ENCODE peak calls at places on chromosomes 5 and 9, in ten cellular contexts. One of them, this sample, is unnamed.

GRCh38 chr9:127568618-127568970 is 43.5 kb upstream of the STXBP1 start:
- ATAC-seq in T-helper 17 cell: peak
- ATAC-seq in T-cell: peak
- ATAC-seq in activated naive CD8-positive, alpha-beta T cell treated with anti-CD3 and anti-CD28 coated beads, Interleukin-2, amount 10 ng/mL, durations not matched to agents 7 days and 5 days: peak
- ATAC-seq in right cardiac atrium: no peak
- ATAC-seq in stimulated activated effector memory CD8-positive, alpha-beta T cell treated with anti-CD3 and anti-CD28 coated beads, Interleukin-12 subunit alpha, Interleukin-12 subunit beta, amount 100 ng/mL, for 72 hours: peak
- ATAC-seq in CD4-positive, alpha-beta T cell: no peak
- ATAC-seq in left lobe of liver: no peak
- ATAC-seq in activated T-helper 17 cell treated with anti-CD3 and anti-CD28 coated beads, Interleukin-2, amount 50 U/mL, for 72 hours: peak
- ATAC-seq in left cardiac atrium: peak
- ATAC-seq in this sample: peak

GRCh38 chr5:111675540-111675939 is 81.5 kb downstream of the NREP start:
- ATAC-seq in stimulated activated effector memory CD8-positive, alpha-beta T cell treated with anti-CD3 and anti-CD28 coated beads, Interleukin-12 subunit alpha, Interleukin-12 subunit beta, amount 100 ng/mL, for 72 hours: no peak
- ATAC-seq in right cardiac atrium: no peak
- ATAC-seq in T-cell: no peak
- ATAC-seq in left cardiac atrium: no peak
- ATAC-seq in left lobe of liver: no peak
- ATAC-seq in T-helper 17 cell: no peak
- ATAC-seq in activated T-helper 17 cell treated with anti-CD3 and anti-CD28 coated beads, Interleukin-2, amount 50 U/mL, for 72 hours: no peak
- ATAC-seq in activated naive CD8-positive, alpha-beta T cell treated with anti-CD3 and anti-CD28 coated beads, Interleukin-2, amount 10 ng/mL, durations not matched to agents 7 days and 5 days: no peak
- ATAC-seq in CD4-positive, alpha-beta T cell: no peak
- ATAC-seq in this sample: no peak

GRCh38 chr9:87390361-87390760 is 107.3 kb upstream of the DAPK1 start:
- ATAC-seq in right cardiac atrium: no peak
- ATAC-seq in left cardiac atrium: no peak
- ATAC-seq in stimulated activated effector memory CD8-positive, alpha-beta T cell treated with anti-CD3 and anti-CD28 coated beads, Interleukin-12 subunit alpha, Interleukin-12 subunit beta, amount 100 ng/mL, for 72 hours: no peak
- ATAC-seq in activated T-helper 17 cell treated with anti-CD3 and anti-CD28 coated beads, Interleukin-2, amount 50 U/mL, for 72 hours: no peak
- ATAC-seq in activated naive CD8-positive, alpha-beta T cell treated with anti-CD3 and anti-CD28 coated beads, Interleukin-2, amount 10 ng/mL, durations not matched to agents 7 days and 5 days: no peak
- ATAC-seq in left lobe of liver: no peak
- ATAC-seq in CD4-positive, alpha-beta T cell: no peak
- ATAC-seq in T-cell: no peak
- ATAC-seq in T-helper 17 cell: no peak
- ATAC-seq in this sample: no peak

GRCh38 chr5:84393969-84394368 is 9.3 kb upstream of the EDIL3 start:
- ATAC-seq in CD4-positive, alpha-beta T cell: no peak
- ATAC-seq in T-helper 17 cell: no peak
- ATAC-seq in left lobe of liver: no peak
- ATAC-seq in T-cell: no peak
- ATAC-seq in stimulated activated effector memory CD8-positive, alpha-beta T cell treated with anti-CD3 and anti-CD28 coated beads, Interleukin-12 subunit alpha, Interleukin-12 subunit beta, amount 100 ng/mL, for 72 hours: no peak
- ATAC-seq in activated T-helper 17 cell treated with anti-CD3 and anti-CD28 coated beads, Interleukin-2, amount 50 U/mL, for 72 hours: no peak
- ATAC-seq in right cardiac atrium: peak
- ATAC-seq in left cardiac atrium: no peak
- ATAC-seq in activated naive CD8-positive, alpha-beta T cell treated with anti-CD3 and anti-CD28 coated beads, Interleukin-2, amount 10 ng/mL, durations not matched to agents 7 days and 5 days: no peak
- ATAC-seq in this sample: no peak

GRCh38 chr5:159133041-159133741 is 33.5 kb upstream of the EBF1 start:
- ATAC-seq in stimulated activated effector memory CD8-positive, alpha-beta T cell treated with anti-CD3 and anti-CD28 coated beads, Interleukin-12 subunit alpha, Interleukin-12 subunit beta, amount 100 ng/mL, for 72 hours: peak
- ATAC-seq in T-cell: peak
- ATAC-seq in left cardiac atrium: peak
- ATAC-seq in activated T-helper 17 cell treated with anti-CD3 and anti-CD28 coated beads, Interleukin-2, amount 50 U/mL, for 72 hours: no peak
- ATAC-seq in left lobe of liver: peak
- ATAC-seq in right cardiac atrium: peak
- ATAC-seq in T-helper 17 cell: peak
- ATAC-seq in activated naive CD8-positive, alpha-beta T cell treated with anti-CD3 and anti-CD28 coated beads, Interleukin-2, amount 10 ng/mL, durations not matched to agents 7 days and 5 days: peak
- ATAC-seq in CD4-positive, alpha-beta T cell: peak
- ATAC-seq in this sample: no peak

GRCh38 chr9:2013688-2014087 is 1.5 kb upstream of the SMARCA2 start:
- ATAC-seq in T-helper 17 cell: no peak
- ATAC-seq in right cardiac atrium: no peak
- ATAC-seq in CD4-positive, alpha-beta T cell: no peak
- ATAC-seq in left lobe of liver: no peak
- ATAC-seq in stimulated activated effector memory CD8-positive, alpha-beta T cell treated with anti-CD3 and anti-CD28 coated beads, Interleukin-12 subunit alpha, Interleukin-12 subunit beta, amount 100 ng/mL, for 72 hours: no peak
- ATAC-seq in activated T-helper 17 cell treated with anti-CD3 and anti-CD28 coated beads, Interleukin-2, amount 50 U/mL, for 72 hours: no peak
- ATAC-seq in T-cell: no peak
- ATAC-seq in activated naive CD8-positive, alpha-beta T cell treated with anti-CD3 and anti-CD28 coated beads, Interleukin-2, amount 10 ng/mL, durations not matched to agents 7 days and 5 days: no peak
- ATAC-seq in left cardiac atrium: no peak
- ATAC-seq in this sample: no peak

GRCh38 chr9:133048595-133048994 is 13.2 kb upstream of the CEL start:
- ATAC-seq in activated naive CD8-positive, alpha-beta T cell treated with anti-CD3 and anti-CD28 coated beads, Interleukin-2, amount 10 ng/mL, durations not matched to agents 7 days and 5 days: peak
- ATAC-seq in T-cell: peak
- ATAC-seq in right cardiac atrium: peak
- ATAC-seq in left cardiac atrium: no peak
- ATAC-seq in T-helper 17 cell: peak
- ATAC-seq in stimulated activated effector memory CD8-positive, alpha-beta T cell treated with anti-CD3 and anti-CD28 coated beads, Interleukin-12 subunit alpha, Interleukin-12 subunit beta, amount 100 ng/mL, for 72 hours: peak
- ATAC-seq in activated T-helper 17 cell treated with anti-CD3 and anti-CD28 coated beads, Interleukin-2, amount 50 U/mL, for 72 hours: peak
- ATAC-seq in CD4-positive, alpha-beta T cell: peak
- ATAC-seq in left lobe of liver: peak
- ATAC-seq in this sample: no peak

GRCh38 chr5:173396311-173396993 is 68.2 kb upstream of the STC2 start:
- ATAC-seq in T-cell: no peak
- ATAC-seq in stimulated activated effector memory CD8-positive, alpha-beta T cell treated with anti-CD3 and anti-CD28 coated beads, Interleukin-12 subunit alpha, Interleukin-12 subunit beta, amount 100 ng/mL, for 72 hours: peak
- ATAC-seq in right cardiac atrium: peak
- ATAC-seq in CD4-positive, alpha-beta T cell: no peak
- ATAC-seq in T-helper 17 cell: no peak
- ATAC-seq in activated naive CD8-positive, alpha-beta T cell treated with anti-CD3 and anti-CD28 coated beads, Interleukin-2, amount 10 ng/mL, durations not matched to agents 7 days and 5 days: no peak
- ATAC-seq in left lobe of liver: no peak
- ATAC-seq in activated T-helper 17 cell treated with anti-CD3 and anti-CD28 coated beads, Interleukin-2, amount 50 U/mL, for 72 hours: no peak
- ATAC-seq in left cardiac atrium: peak
- ATAC-seq in this sample: no peak

GRCh38 chr5:153573326-153574033 is 83.0 kb downstream of the GRIA1 start:
- ATAC-seq in activated naive CD8-positive, alpha-beta T cell treated with anti-CD3 and anti-CD28 coated beads, Interleukin-2, amount 10 ng/mL, durations not matched to agents 7 days and 5 days: no peak
- ATAC-seq in CD4-positive, alpha-beta T cell: no peak
- ATAC-seq in left lobe of liver: no peak
- ATAC-seq in T-cell: no peak
- ATAC-seq in right cardiac atrium: no peak
- ATAC-seq in T-helper 17 cell: no peak
- ATAC-seq in left cardiac atrium: no peak
- ATAC-seq in activated T-helper 17 cell treated with anti-CD3 and anti-CD28 coated beads, Interleukin-2, amount 50 U/mL, for 72 hours: no peak
- ATAC-seq in stimulated activated effector memory CD8-positive, alpha-beta T cell treated with anti-CD3 and anti-CD28 coated beads, Interleukin-12 subunit alpha, Interleukin-12 subunit beta, amount 100 ng/mL, for 72 hours: no peak
- ATAC-seq in this sample: no peak

GRCh38 chr9:4933177-4933576 is 51.9 kb upstream of the JAK2 start:
- ATAC-seq in activated naive CD8-positive, alpha-beta T cell treated with anti-CD3 and anti-CD28 coated beads, Interleukin-2, amount 10 ng/mL, durations not matched to agents 7 days and 5 days: no peak
- ATAC-seq in T-cell: no peak
- ATAC-seq in activated T-helper 17 cell treated with anti-CD3 and anti-CD28 coated beads, Interleukin-2, amount 50 U/mL, for 72 hours: no peak
- ATAC-seq in left lobe of liver: no peak
- ATAC-seq in left cardiac atrium: peak
- ATAC-seq in CD4-positive, alpha-beta T cell: no peak
- ATAC-seq in stimulated activated effector memory CD8-positive, alpha-beta T cell treated with anti-CD3 and anti-CD28 coated beads, Interleukin-12 subunit alpha, Interleukin-12 subunit beta, amount 100 ng/mL, for 72 hours: no peak
- ATAC-seq in T-helper 17 cell: no peak
- ATAC-seq in right cardiac atrium: peak
- ATAC-seq in this sample: no peak

GRCh38 chr5:135890296-135890695 is 5.3 kb downstream of the IL9 start:
- ATAC-seq in T-helper 17 cell: no peak
- ATAC-seq in activated T-helper 17 cell treated with anti-CD3 and anti-CD28 coated beads, Interleukin-2, amount 50 U/mL, for 72 hours: no peak
- ATAC-seq in stimulated activated effector memory CD8-positive, alpha-beta T cell treated with anti-CD3 and anti-CD28 coated beads, Interleukin-12 subunit alpha, Interleukin-12 subunit beta, amount 100 ng/mL, for 72 hours: no peak
- ATAC-seq in T-cell: no peak
- ATAC-seq in left cardiac atrium: no peak
- ATAC-seq in activated naive CD8-positive, alpha-beta T cell treated with anti-CD3 and anti-CD28 coated beads, Interleukin-2, amount 10 ng/mL, durations not matched to agents 7 days and 5 days: no peak
- ATAC-seq in CD4-positive, alpha-beta T cell: no peak
- ATAC-seq in left lobe of liver: no peak
- ATAC-seq in right cardiac atrium: peak
- ATAC-seq in this sample: no peak

GRCh38 chr9:94568972-94569712 is 14.3 kb downstream of the PCAT7 start:
- ATAC-seq in CD4-positive, alpha-beta T cell: no peak
- ATAC-seq in T-helper 17 cell: no peak
- ATAC-seq in right cardiac atrium: peak
- ATAC-seq in left lobe of liver: no peak
- ATAC-seq in activated T-helper 17 cell treated with anti-CD3 and anti-CD28 coated beads, Interleukin-2, amount 50 U/mL, for 72 hours: no peak
- ATAC-seq in stimulated activated effector memory CD8-positive, alpha-beta T cell treated with anti-CD3 and anti-CD28 coated beads, Interleukin-12 subunit alpha, Interleukin-12 subunit beta, amount 100 ng/mL, for 72 hours: no peak
- ATAC-seq in left cardiac atrium: no peak
- ATAC-seq in T-cell: no peak
- ATAC-seq in activated naive CD8-positive, alpha-beta T cell treated with anti-CD3 and anti-CD28 coated beads, Interleukin-2, amount 10 ng/mL, durations not matched to agents 7 days and 5 days: no peak
- ATAC-seq in this sample: no peak

GRCh38 chr5:137567226-137567625 is 68.1 kb upstream of the SPOCK1 start:
- ATAC-seq in CD4-positive, alpha-beta T cell: no peak
- ATAC-seq in left cardiac atrium: no peak
- ATAC-seq in right cardiac atrium: no peak
- ATAC-seq in T-cell: no peak
- ATAC-seq in T-helper 17 cell: no peak
- ATAC-seq in activated naive CD8-positive, alpha-beta T cell treated with anti-CD3 and anti-CD28 coated beads, Interleukin-2, amount 10 ng/mL, durations not matched to agents 7 days and 5 days: no peak
- ATAC-seq in left lobe of liver: no peak
- ATAC-seq in stimulated activated effector memory CD8-positive, alpha-beta T cell treated with anti-CD3 and anti-CD28 coated beads, Interleukin-12 subunit alpha, Interleukin-12 subunit beta, amount 100 ng/mL, for 72 hours: no peak
- ATAC-seq in activated T-helper 17 cell treated with anti-CD3 and anti-CD28 coated beads, Interleukin-2, amount 50 U/mL, for 72 hours: no peak
- ATAC-seq in this sample: no peak

GRCh38 chr9:3058409-3058808 is 214.5 kb upstream of the PUM3 start:
- ATAC-seq in activated naive CD8-positive, alpha-beta T cell treated with anti-CD3 and anti-CD28 coated beads, Interleukin-2, amount 10 ng/mL, durations not matched to agents 7 days and 5 days: no peak
- ATAC-seq in T-cell: no peak
- ATAC-seq in CD4-positive, alpha-beta T cell: no peak
- ATAC-seq in T-helper 17 cell: no peak
- ATAC-seq in activated T-helper 17 cell treated with anti-CD3 and anti-CD28 coated beads, Interleukin-2, amount 50 U/mL, for 72 hours: no peak
- ATAC-seq in right cardiac atrium: no peak
- ATAC-seq in stimulated activated effector memory CD8-positive, alpha-beta T cell treated with anti-CD3 and anti-CD28 coated beads, Interleukin-12 subunit alpha, Interleukin-12 subunit beta, amount 100 ng/mL, for 72 hours: no peak
- ATAC-seq in left cardiac atrium: peak
- ATAC-seq in left lobe of liver: peak
- ATAC-seq in this sample: no peak

GRCh38 chr5:76942581-76942980 is 10.3 kb upstream of the CRHBP start:
- ATAC-seq in activated naive CD8-positive, alpha-beta T cell treated with anti-CD3 and anti-CD28 coated beads, Interleukin-2, amount 10 ng/mL, durations not matched to agents 7 days and 5 days: no peak
- ATAC-seq in stimulated activated effector memory CD8-positive, alpha-beta T cell treated with anti-CD3 and anti-CD28 coated beads, Interleukin-12 subunit alpha, Interleukin-12 subunit beta, amount 100 ng/mL, for 72 hours: peak
- ATAC-seq in T-cell: no peak
- ATAC-seq in T-helper 17 cell: no peak
- ATAC-seq in left cardiac atrium: no peak
- ATAC-seq in left lobe of liver: no peak
- ATAC-seq in right cardiac atrium: no peak
- ATAC-seq in activated T-helper 17 cell treated with anti-CD3 and anti-CD28 coated beads, Interleukin-2, amount 50 U/mL, for 72 hours: peak
- ATAC-seq in CD4-positive, alpha-beta T cell: no peak
- ATAC-seq in this sample: no peak

GRCh38 chr5:127612441-127613141 is 36.3 kb upstream of the CTXN3 start:
- ATAC-seq in left cardiac atrium: no peak
- ATAC-seq in stimulated activated effector memory CD8-positive, alpha-beta T cell treated with anti-CD3 and anti-CD28 coated beads, Interleukin-12 subunit alpha, Interleukin-12 subunit beta, amount 100 ng/mL, for 72 hours: peak
- ATAC-seq in right cardiac atrium: no peak
- ATAC-seq in CD4-positive, alpha-beta T cell: no peak
- ATAC-seq in T-cell: no peak
- ATAC-seq in T-helper 17 cell: no peak
- ATAC-seq in activated naive CD8-positive, alpha-beta T cell treated with anti-CD3 and anti-CD28 coated beads, Interleukin-2, amount 10 ng/mL, durations not matched to agents 7 days and 5 days: no peak
- ATAC-seq in activated T-helper 17 cell treated with anti-CD3 and anti-CD28 coated beads, Interleukin-2, amount 50 U/mL, for 72 hours: peak
- ATAC-seq in left lobe of liver: no peak
- ATAC-seq in this sample: no peak

GRCh38 chr5:56481147-56481997 is 248.2 kb upstream of the ANKRD55 start:
- ATAC-seq in left cardiac atrium: peak
- ATAC-seq in right cardiac atrium: peak
- ATAC-seq in T-cell: peak
- ATAC-seq in activated naive CD8-positive, alpha-beta T cell treated with anti-CD3 and anti-CD28 coated beads, Interleukin-2, amount 10 ng/mL, durations not matched to agents 7 days and 5 days: peak
- ATAC-seq in activated T-helper 17 cell treated with anti-CD3 and anti-CD28 coated beads, Interleukin-2, amount 50 U/mL, for 72 hours: no peak
- ATAC-seq in left lobe of liver: peak
- ATAC-seq in stimulated activated effector memory CD8-positive, alpha-beta T cell treated with anti-CD3 and anti-CD28 coated beads, Interleukin-12 subunit alpha, Interleukin-12 subunit beta, amount 100 ng/mL, for 72 hours: peak
- ATAC-seq in CD4-positive, alpha-beta T cell: peak
- ATAC-seq in T-helper 17 cell: peak
- ATAC-seq in this sample: peak

GRCh38 chr9:105359899-105360298 is 87.9 kb upstream of the FSD1L start:
- ATAC-seq in T-cell: no peak
- ATAC-seq in right cardiac atrium: no peak
- ATAC-seq in CD4-positive, alpha-beta T cell: no peak
- ATAC-seq in left cardiac atrium: no peak
- ATAC-seq in left lobe of liver: no peak
- ATAC-seq in activated naive CD8-positive, alpha-beta T cell treated with anti-CD3 and anti-CD28 coated beads, Interleukin-2, amount 10 ng/mL, durations not matched to agents 7 days and 5 days: peak
- ATAC-seq in activated T-helper 17 cell treated with anti-CD3 and anti-CD28 coated beads, Interleukin-2, amount 50 U/mL, for 72 hours: peak
- ATAC-seq in stimulated activated effector memory CD8-positive, alpha-beta T cell treated with anti-CD3 and anti-CD28 coated beads, Interleukin-12 subunit alpha, Interleukin-12 subunit beta, amount 100 ng/mL, for 72 hours: peak
- ATAC-seq in T-helper 17 cell: no peak
- ATAC-seq in this sample: no peak

GRCh38 chr5:138371454-138371853 is 19.0 kb downstream of the KDM3B start:
- ATAC-seq in left cardiac atrium: no peak
- ATAC-seq in right cardiac atrium: no peak
- ATAC-seq in activated naive CD8-positive, alpha-beta T cell treated with anti-CD3 and anti-CD28 coated beads, Interleukin-2, amount 10 ng/mL, durations not matched to agents 7 days and 5 days: no peak
- ATAC-seq in T-cell: no peak
- ATAC-seq in T-helper 17 cell: no peak
- ATAC-seq in stimulated activated effector memory CD8-positive, alpha-beta T cell treated with anti-CD3 and anti-CD28 coated beads, Interleukin-12 subunit alpha, Interleukin-12 subunit beta, amount 100 ng/mL, for 72 hours: no peak
- ATAC-seq in CD4-positive, alpha-beta T cell: no peak
- ATAC-seq in left lobe of liver: no peak
- ATAC-seq in activated T-helper 17 cell treated with anti-CD3 and anti-CD28 coated beads, Interleukin-2, amount 50 U/mL, for 72 hours: no peak
- ATAC-seq in this sample: no peak

GRCh38 chr9:135103001-135103446 is 15.6 kb downstream of the OLFM1 start:
- ATAC-seq in stimulated activated effector memory CD8-positive, alpha-beta T cell treated with anti-CD3 and anti-CD28 coated beads, Interleukin-12 subunit alpha, Interleukin-12 subunit beta, amount 100 ng/mL, for 72 hours: no peak
- ATAC-seq in activated T-helper 17 cell treated with anti-CD3 and anti-CD28 coated beads, Interleukin-2, amount 50 U/mL, for 72 hours: no peak
- ATAC-seq in activated naive CD8-positive, alpha-beta T cell treated with anti-CD3 and anti-CD28 coated beads, Interleukin-2, amount 10 ng/mL, durations not matched to agents 7 days and 5 days: no peak
- ATAC-seq in left lobe of liver: no peak
- ATAC-seq in CD4-positive, alpha-beta T cell: no peak
- ATAC-seq in left cardiac atrium: peak
- ATAC-seq in T-cell: no peak
- ATAC-seq in T-helper 17 cell: no peak
- ATAC-seq in right cardiac atrium: peak
- ATAC-seq in this sample: no peak

GRCh38 chr5:154476343-154477213 is 1.4 kb downstream of the HAND1 start:
- ATAC-seq in left lobe of liver: no peak
- ATAC-seq in T-cell: no peak
- ATAC-seq in T-helper 17 cell: no peak
- ATAC-seq in activated naive CD8-positive, alpha-beta T cell treated with anti-CD3 and anti-CD28 coated beads, Interleukin-2, amount 10 ng/mL, durations not matched to agents 7 days and 5 days: no peak
- ATAC-seq in activated T-helper 17 cell treated with anti-CD3 and anti-CD28 coated beads, Interleukin-2, amount 50 U/mL, for 72 hours: no peak
- ATAC-seq in right cardiac atrium: no peak
- ATAC-seq in stimulated activated effector memory CD8-positive, alpha-beta T cell treated with anti-CD3 and anti-CD28 coated beads, Interleukin-12 subunit alpha, Interleukin-12 subunit beta, amount 100 ng/mL, for 72 hours: no peak
- ATAC-seq in left cardiac atrium: no peak
- ATAC-seq in CD4-positive, alpha-beta T cell: no peak
- ATAC-seq in this sample: no peak

GRCh38 chr5:72555871-72556270 is 48.7 kb upstream of the ZNF366 start:
- ATAC-seq in T-helper 17 cell: no peak
- ATAC-seq in CD4-positive, alpha-beta T cell: no peak
- ATAC-seq in left cardiac atrium: no peak
- ATAC-seq in stimulated activated effector memory CD8-positive, alpha-beta T cell treated with anti-CD3 and anti-CD28 coated beads, Interleukin-12 subunit alpha, Interleukin-12 subunit beta, amount 100 ng/mL, for 72 hours: no peak
- ATAC-seq in activated T-helper 17 cell treated with anti-CD3 and anti-CD28 coated beads, Interleukin-2, amount 50 U/mL, for 72 hours: no peak
- ATAC-seq in T-cell: no peak
- ATAC-seq in right cardiac atrium: no peak
- ATAC-seq in activated naive CD8-positive, alpha-beta T cell treated with anti-CD3 and anti-CD28 coated beads, Interleukin-2, amount 10 ng/mL, durations not matched to agents 7 days and 5 days: no peak
- ATAC-seq in left lobe of liver: no peak
- ATAC-seq in this sample: no peak

GRCh38 chr5:95440825-95441224 is 49.7 kb downstream of the FAM81B start:
- ATAC-seq in T-helper 17 cell: no peak
- ATAC-seq in activated naive CD8-positive, alpha-beta T cell treated with anti-CD3 and anti-CD28 coated beads, Interleukin-2, amount 10 ng/mL, durations not matched to agents 7 days and 5 days: no peak
- ATAC-seq in left lobe of liver: no peak
- ATAC-seq in stimulated activated effector memory CD8-positive, alpha-beta T cell treated with anti-CD3 and anti-CD28 coated beads, Interleukin-12 subunit alpha, Interleukin-12 subunit beta, amount 100 ng/mL, for 72 hours: no peak
- ATAC-seq in right cardiac atrium: no peak
- ATAC-seq in CD4-positive, alpha-beta T cell: no peak
- ATAC-seq in left cardiac atrium: no peak
- ATAC-seq in T-cell: no peak
- ATAC-seq in activated T-helper 17 cell treated with anti-CD3 and anti-CD28 coated beads, Interleukin-2, amount 50 U/mL, for 72 hours: no peak
- ATAC-seq in this sample: no peak

GRCh38 chr9:130785053-130785452 is 50.0 kb upstream of the ABL1 start:
- ATAC-seq in left cardiac atrium: no peak
- ATAC-seq in T-cell: no peak
- ATAC-seq in stimulated activated effector memory CD8-positive, alpha-beta T cell treated with anti-CD3 and anti-CD28 coated beads, Interleukin-12 subunit alpha, Interleukin-12 subunit beta, amount 100 ng/mL, for 72 hours: no peak
- ATAC-seq in activated T-helper 17 cell treated with anti-CD3 and anti-CD28 coated beads, Interleukin-2, amount 50 U/mL, for 72 hours: no peak
- ATAC-seq in left lobe of liver: peak
- ATAC-seq in right cardiac atrium: peak
- ATAC-seq in CD4-positive, alpha-beta T cell: no peak
- ATAC-seq in activated naive CD8-positive, alpha-beta T cell treated with anti-CD3 and anti-CD28 coated beads, Interleukin-2, amount 10 ng/mL, durations not matched to agents 7 days and 5 days: no peak
- ATAC-seq in T-helper 17 cell: no peak
- ATAC-seq in this sample: no peak

GRCh38 chr9:110986529-110986928 is 51.7 kb downstream of the LPAR1 start:
- ATAC-seq in T-helper 17 cell: no peak
- ATAC-seq in left lobe of liver: no peak
- ATAC-seq in right cardiac atrium: no peak
- ATAC-seq in left cardiac atrium: no peak
- ATAC-seq in activated T-helper 17 cell treated with anti-CD3 and anti-CD28 coated beads, Interleukin-2, amount 50 U/mL, for 72 hours: no peak
- ATAC-seq in stimulated activated effector memory CD8-positive, alpha-beta T cell treated with anti-CD3 and anti-CD28 coated beads, Interleukin-12 subunit alpha, Interleukin-12 subunit beta, amount 100 ng/mL, for 72 hours: no peak
- ATAC-seq in CD4-positive, alpha-beta T cell: no peak
- ATAC-seq in activated naive CD8-positive, alpha-beta T cell treated with anti-CD3 and anti-CD28 coated beads, Interleukin-2, amount 10 ng/mL, durations not matched to agents 7 days and 5 days: no peak
- ATAC-seq in T-cell: no peak
- ATAC-seq in this sample: no peak

GRCh38 chr5:17223375-17224185 is 6.1 kb downstream of the BASP1 start:
- ATAC-seq in activated T-helper 17 cell treated with anti-CD3 and anti-CD28 coated beads, Interleukin-2, amount 50 U/mL, for 72 hours: no peak
- ATAC-seq in stimulated activated effector memory CD8-positive, alpha-beta T cell treated with anti-CD3 and anti-CD28 coated beads, Interleukin-12 subunit alpha, Interleukin-12 subunit beta, amount 100 ng/mL, for 72 hours: no peak
- ATAC-seq in right cardiac atrium: no peak
- ATAC-seq in left lobe of liver: no peak
- ATAC-seq in left cardiac atrium: no peak
- ATAC-seq in activated naive CD8-positive, alpha-beta T cell treated with anti-CD3 and anti-CD28 coated beads, Interleukin-2, amount 10 ng/mL, durations not matched to agents 7 days and 5 days: no peak
- ATAC-seq in CD4-positive, alpha-beta T cell: no peak
- ATAC-seq in T-cell: no peak
- ATAC-seq in T-helper 17 cell: no peak
- ATAC-seq in this sample: peak

GRCh38 chr5:25955337-25955736 is 1083.0 kb downstream of the CDH9 start:
- ATAC-seq in activated T-helper 17 cell treated with anti-CD3 and anti-CD28 coated beads, Interleukin-2, amount 50 U/mL, for 72 hours: no peak
- ATAC-seq in right cardiac atrium: no peak
- ATAC-seq in activated naive CD8-positive, alpha-beta T cell treated with anti-CD3 and anti-CD28 coated beads, Interleukin-2, amount 10 ng/mL, durations not matched to agents 7 days and 5 days: no peak
- ATAC-seq in T-cell: no peak
- ATAC-seq in left lobe of liver: no peak
- ATAC-seq in stimulated activated effector memory CD8-positive, alpha-beta T cell treated with anti-CD3 and anti-CD28 coated beads, Interleukin-12 subunit alpha, Interleukin-12 subunit beta, amount 100 ng/mL, for 72 hours: no peak
- ATAC-seq in CD4-positive, alpha-beta T cell: no peak
- ATAC-seq in left cardiac atrium: no peak
- ATAC-seq in T-helper 17 cell: no peak
- ATAC-seq in this sample: peak

GRCh38 chr5:141636413-141637265 is at the start of the genes HDAC3 and RELL2:
- ATAC-seq in T-helper 17 cell: peak
- ATAC-seq in CD4-positive, alpha-beta T cell: peak
- ATAC-seq in left cardiac atrium: peak
- ATAC-seq in right cardiac atrium: peak
- ATAC-seq in left lobe of liver: peak
- ATAC-seq in stimulated activated effector memory CD8-positive, alpha-beta T cell treated with anti-CD3 and anti-CD28 coated beads, Interleukin-12 subunit alpha, Interleukin-12 subunit beta, amount 100 ng/mL, for 72 hours: peak
- ATAC-seq in activated T-helper 17 cell treated with anti-CD3 and anti-CD28 coated beads, Interleukin-2, amount 50 U/mL, for 72 hours: peak
- ATAC-seq in activated naive CD8-positive, alpha-beta T cell treated with anti-CD3 and anti-CD28 coated beads, Interleukin-2, amount 10 ng/mL, durations not matched to agents 7 days and 5 days: peak
- ATAC-seq in T-cell: peak
- ATAC-seq in this sample: peak

This sample was measured in stimulated activated memory B cell treated with anti-CD40 and anti-IgM and Interleukin-4, amounts not matched to agents 10 μg/mL and 1 μg/mL and 100 μg/mL, for 72 hours.